ENCODE peak calls at places on chromosomes 7 and 10, in four cellular contexts. One of them, this sample, is unnamed. For H3K4me1, the result is how much of the 10 kb centered on the place peaks cover.

GRCh38 chr10:86663576-86664369 is 4.5 kb upstream of the LDB3 start:
- DNase-seq in neural progenitor cell: no peak
- DNase-seq in fibroblast of lung: no peak
- DNase-seq in astrocyte: no peak
- DNase-seq in this sample: no peak

GRCh38 chr10:52332815-52333214 is 18.7 kb downstream of the DKK1 start:
- DNase-seq in neural progenitor cell: no peak
- DNase-seq in fibroblast of lung: no peak
- DNase-seq in astrocyte: no peak
- DNase-seq in this sample: no peak

GRCh38 chr10:132540456-132540855 is 2.9 kb downstream of the INPP5A start:
- DNase-seq in neural progenitor cell: peak
- DNase-seq in fibroblast of lung: peak
- DNase-seq in astrocyte: no peak
- DNase-seq in this sample: no peak

GRCh38 chr7:108455833-108456677 is at the start of gene NRCAM:
- DNase-seq in neural progenitor cell: peak
- DNase-seq in fibroblast of lung: peak
- DNase-seq in astrocyte: peak
- DNase-seq in this sample: peak

GRCh38 chr10:54463644-54464043 is 337.4 kb downstream of the PCDH15 start:
- DNase-seq in neural progenitor cell: no peak
- DNase-seq in fibroblast of lung: no peak
- DNase-seq in astrocyte: no peak
- DNase-seq in this sample: no peak

GRCh38 chr7:30730097-30730496 is 21.8 kb upstream of the INMT start:
- DNase-seq in neural progenitor cell: no peak
- DNase-seq in fibroblast of lung: no peak
- DNase-seq in astrocyte: no peak
- DNase-seq in this sample: no peak

GRCh38 chr10:81873932-81874816 is 820 bp upstream of the NRG3 start:
- DNase-seq in neural progenitor cell: peak
- DNase-seq in fibroblast of lung: no peak
- DNase-seq in astrocyte: peak
- DNase-seq in this sample: peak

GRCh38 chr10:35412900-35413491 is 76.7 kb downstream of the CCNY start:
- DNase-seq in neural progenitor cell: no peak
- DNase-seq in fibroblast of lung: no peak
- DNase-seq in astrocyte: peak
- DNase-seq in this sample: peak

GRCh38 chr7:108335264-108335918 is 120.8 kb downstream of the NRCAM start:
- DNase-seq in neural progenitor cell: no peak
- DNase-seq in fibroblast of lung: peak
- DNase-seq in astrocyte: peak
- DNase-seq in this sample: no peak

GRCh38 chr10:46070749-46071148 is 24.7 kb upstream of the MSMB start:
- DNase-seq in neural progenitor cell: no peak
- DNase-seq in fibroblast of lung: no peak
- DNase-seq in astrocyte: no peak
- DNase-seq in this sample: no peak

GRCh38 chr7:29360633-29361625 is 166.4 kb downstream of the CHN2 start:
- DNase-seq in neural progenitor cell: no peak
- DNase-seq in fibroblast of lung: no peak
- DNase-seq in astrocyte: no peak
- DNase-seq in this sample: no peak

GRCh38 chr10:75261813-75262725 is 26.3 kb upstream of the COMTD1 start:
- DNase-seq in neural progenitor cell: no peak
- DNase-seq in fibroblast of lung: no peak
- DNase-seq in astrocyte: no peak
- DNase-seq in this sample: no peak

GRCh38 chr10:118944959-118945622 is 84.4 kb upstream of the NANOS1 start:
- DNase-seq in neural progenitor cell: no peak
- DNase-seq in fibroblast of lung: no peak
- DNase-seq in astrocyte: no peak
- DNase-seq in this sample: no peak

GRCh38 chr7:6709808-6710207 is 3.1 kb upstream of the ZNF12 start:
- DNase-seq in neural progenitor cell: no peak
- DNase-seq in fibroblast of lung: no peak
- DNase-seq in astrocyte: no peak
- DNase-seq in this sample: no peak

GRCh38 chr10:86048973-86049372 is 317.6 kb downstream of the GRID1 start:
- DNase-seq in neural progenitor cell: no peak
- DNase-seq in fibroblast of lung: no peak
- DNase-seq in astrocyte: no peak
- DNase-seq in this sample: no peak

GRCh38 chr7:134355004-134355525 is 38.3 kb upstream of the SLC35B4 start:
- DNase-seq in neural progenitor cell: no peak
- DNase-seq in fibroblast of lung: no peak
- DNase-seq in astrocyte: no peak
- DNase-seq in this sample: no peak

GRCh38 chr7:3937146-3937545 is 636.1 kb downstream of the SDK1 start:
- DNase-seq in neural progenitor cell: no peak
- DNase-seq in fibroblast of lung: no peak
- DNase-seq in astrocyte: no peak
- DNase-seq in this sample: peak

GRCh38 chr7:145224775-145225174 is 388.9 kb upstream of the TPK1 start:
- DNase-seq in neural progenitor cell: no peak
- DNase-seq in fibroblast of lung: no peak
- DNase-seq in astrocyte: no peak
- DNase-seq in this sample: no peak

GRCh38 chr10:51103818-51104217 is 29.5 kb downstream of the PRKG1 start:
- DNase-seq in neural progenitor cell: no peak
- DNase-seq in fibroblast of lung: peak
- DNase-seq in astrocyte: no peak
- DNase-seq in this sample: peak

GRCh38 chr10:63264852-63265617 is 131.9 kb downstream of the NRBF2 start:
- DNase-seq in neural progenitor cell: peak
- DNase-seq in fibroblast of lung: peak
- DNase-seq in astrocyte: peak
- DNase-seq in this sample: peak

GRCh38 chr7:25407932-25408480 is 179.7 kb upstream of the NPVF start:
- DNase-seq in neural progenitor cell: peak
- DNase-seq in fibroblast of lung: no peak
- DNase-seq in astrocyte: no peak
- DNase-seq in this sample: no peak

GRCh38 chr10:79440281-79440680 is 5.1 kb downstream of the ZCCHC24 start:
- DNase-seq in neural progenitor cell: no peak
- DNase-seq in fibroblast of lung: no peak
- DNase-seq in astrocyte: no peak
- DNase-seq in this sample: no peak

GRCh38 chr7:96899108-96899507 is 106.2 kb upstream of the DLX6 start:
- DNase-seq in neural progenitor cell: no peak
- DNase-seq in fibroblast of lung: no peak
- DNase-seq in astrocyte: no peak
- DNase-seq in this sample: no peak

GRCh38 chr7:134562136-134562535 is 13.2 kb downstream of the AKR1B15 start:
- DNase-seq in neural progenitor cell: no peak
- DNase-seq in fibroblast of lung: peak
- DNase-seq in astrocyte: peak
- DNase-seq in this sample: peak

GRCh38 chr7:42991024-42991423 is 58.8 kb downstream of the MRPL32 start:
- DNase-seq in neural progenitor cell: no peak
- DNase-seq in fibroblast of lung: peak
- DNase-seq in astrocyte: no peak
- DNase-seq in this sample: no peak

DNA sequence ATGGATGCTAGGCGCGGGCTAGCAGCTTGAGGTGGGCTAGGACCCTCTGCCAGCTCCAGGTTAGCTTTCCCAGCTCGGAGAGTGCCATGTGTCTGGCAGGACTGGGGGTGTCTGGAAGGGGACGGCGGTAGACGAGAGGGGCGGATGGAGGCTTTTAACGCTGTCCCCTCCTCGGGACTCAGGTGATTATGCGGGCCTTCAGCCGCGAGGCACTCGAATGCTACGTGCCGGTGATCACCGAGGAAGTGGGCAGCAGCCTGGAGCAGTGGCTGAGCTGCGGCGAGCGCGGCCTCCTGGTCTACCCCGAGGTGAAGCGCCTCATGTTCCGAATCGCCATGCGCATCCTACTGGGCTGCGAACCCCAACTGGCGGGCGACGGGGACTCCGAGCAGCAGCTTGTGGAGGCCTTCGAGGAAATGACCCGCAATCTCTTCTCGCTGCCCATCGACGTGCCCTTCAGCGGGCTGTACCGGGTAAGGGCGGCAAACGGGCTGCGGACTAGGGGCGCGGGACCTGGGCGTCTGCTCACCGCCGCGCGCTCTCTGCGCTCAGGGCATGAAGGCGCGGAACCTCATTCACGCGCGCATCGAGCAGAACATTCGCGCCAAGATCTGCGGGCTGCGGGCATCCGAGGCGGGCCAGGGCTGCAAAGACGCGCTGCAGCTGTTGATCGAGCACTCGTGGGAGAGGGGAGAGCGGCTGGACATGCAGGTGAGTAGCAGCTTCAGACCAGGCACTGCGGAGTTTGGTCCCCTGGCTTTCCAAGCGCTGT is 1.1 kb downstream of the CYP26A1 start:
- DNase-seq in neural progenitor cell: peak
- DNase-seq in fibroblast of lung: no peak
- DNase-seq in astrocyte: no peak
- DNase-seq in this sample: no peak
- H3K4me1 ChIP-seq in neural progenitor cell: under half
- H3K4me1 ChIP-seq in fibroblast of lung: under half
- H3K4me1 ChIP-seq in astrocyte: under half
- H3K4me1 ChIP-seq in this sample: under half

GRCh38 chr7:111086532-111086931 is 4.4 kb upstream of the LRRN3 start:
- DNase-seq in neural progenitor cell: no peak
- DNase-seq in fibroblast of lung: no peak
- DNase-seq in astrocyte: peak
- DNase-seq in this sample: no peak
- H3K4me2 ChIP-seq in neural progenitor cell: no peak
- H3K4me2 ChIP-seq in fibroblast of lung: no peak
- H3K4me2 ChIP-seq in astrocyte: no peak
- H3K4me2 ChIP-seq in this sample: no peak

DNA sequence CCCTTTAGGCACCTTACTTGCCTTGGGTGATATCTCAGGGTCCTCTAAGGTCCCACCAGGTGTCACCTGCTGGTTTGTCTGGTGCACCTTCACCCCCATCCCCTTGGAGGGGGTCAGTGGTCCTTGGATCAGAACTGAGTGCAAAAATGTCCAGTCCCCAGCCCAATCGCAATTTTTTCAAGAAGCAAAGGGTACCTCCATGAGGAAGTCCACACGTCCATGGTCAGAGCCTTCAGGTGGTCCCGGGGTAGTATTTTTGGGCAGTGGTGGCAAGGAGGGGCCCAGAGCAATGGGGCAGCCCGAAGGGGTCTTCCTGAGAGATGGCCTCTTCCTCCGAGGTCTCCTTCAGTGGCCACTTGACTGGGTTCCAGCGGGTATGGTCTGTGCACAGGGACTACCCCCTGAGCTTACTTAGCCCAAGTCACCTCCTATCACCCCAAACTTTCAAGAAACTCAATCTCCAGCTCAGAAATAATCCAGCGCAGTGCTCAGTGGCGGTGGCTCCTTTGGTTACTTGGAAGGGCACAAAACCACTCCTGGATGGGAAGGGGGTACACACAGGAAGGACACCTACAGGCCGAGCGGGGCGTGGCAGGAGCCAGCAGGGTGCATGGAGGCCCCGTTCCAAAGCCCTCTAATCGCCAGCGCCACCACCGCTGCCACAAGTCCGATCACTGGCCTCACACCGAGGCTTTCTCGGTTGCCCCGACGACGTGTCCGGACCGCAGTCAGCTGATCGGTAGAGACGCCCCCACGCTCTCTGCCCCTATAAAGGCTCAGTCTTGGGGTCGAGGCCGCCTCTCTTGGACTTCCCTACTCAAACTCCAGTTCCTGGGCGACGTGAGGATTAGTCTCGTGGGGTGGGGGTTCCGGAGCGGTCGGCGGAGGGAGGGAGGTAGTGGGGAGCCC is 4.5 kb downstream of the SAP25 start:
- DNase-seq in neural progenitor cell: peak
- DNase-seq in fibroblast of lung: no peak
- DNase-seq in astrocyte: no peak
- DNase-seq in this sample: no peak
- H3K9ac ChIP-seq in neural progenitor cell: no peak
- H3K9ac ChIP-seq in fibroblast of lung: no peak
- H3K9ac ChIP-seq in astrocyte: peak
- H3K9ac ChIP-seq in this sample: no peak

GRCh38 chr10:124701038-124701365 is 43.2 kb downstream of the FAM53B start:
- DNase-seq in neural progenitor cell: no peak
- DNase-seq in fibroblast of lung: no peak
- DNase-seq in astrocyte: no peak
- DNase-seq in this sample: no peak
- H3K4me1 ChIP-seq in neural progenitor cell: under half
- H3K4me1 ChIP-seq in fibroblast of lung: under half
- H3K4me1 ChIP-seq in astrocyte: under half
- H3K4me1 ChIP-seq in this sample: under half

This sample was measured in mammary epithelial cell.